ENCODE peak calls at places on chromosomes 11 and 22, in nine cellular contexts. W, H, I, Q, J, X, R, D and F are unnamed samples.

GRCh38 chr22:41382610-41383009 is 868 bp downstream of the TEF start:
- DNase-seq in I (no peak), W (no peak), Q (no peak), D (no peak), R (no peak), J (no peak), X (no peak), H (peak; percentile 60), F (no peak)

GRCh38 chr11:133082453-133082781 is 449.9 kb downstream of the OPCML start:
- DNase-seq in X (no peak), R (peak; percentile 84), W (no peak), D (no peak), J (no peak), H (peak; percentile 39), I (no peak), Q (no peak), F (peak; percentile 65)

GRCh38 chr11:120527111-120527748 is 15.7 kb downstream of the GRIK4 start:
- DNase-seq in D (no peak), R (peak; percentile 83), X (no peak), H (peak; percentile 98), W (no peak), Q (no peak), I (no peak), J (peak; percentile 29), F (no peak)

GRCh38 chr11:126072141-126072741 is 9.6 kb upstream of the CDON start:
- DNase-seq in I (no peak), D (no peak), W (no peak), X (no peak), R (no peak), Q (no peak), H (peak; percentile 53), J (no peak), F (no peak)

GRCh38 chr11:61480936-61481335 is 27.6 kb upstream of the LRRC10B start:
- DNase-seq in H (peak; percentile 92), D (no peak), W (no peak), R (no peak), X (no peak), Q (no peak), I (no peak), J (peak; percentile 72), F (no peak)

GRCh38 chr11:36467913-36468312 is 42.2 kb downstream of the TRAF6 start:
- DNase-seq in X (no peak), Q (no peak), W (no peak), R (no peak), D (no peak), J (no peak), H (no peak), I (no peak), F (no peak)

GRCh38 chr11:1435820-1436467 is 46.2 kb downstream of the BRSK2 start:
- DNase-seq in J (no peak), D (no peak), I (no peak), W (no peak), R (no peak), Q (no peak), X (no peak), H (peak; percentile 89), F (no peak)

GRCh38 chr11:84800755-84801346 is 826.3 kb downstream of the DLG2 start:
- DNase-seq in Q (peak; percentile 37), J (no peak), W (no peak), I (peak; percentile 10), H (peak; percentile 5), D (no peak), R (no peak), X (no peak), F (no peak)

GRCh38 chr22:46108564-46109473 is 41.5 kb upstream of the PPARA start:
- DNase-seq in X (peak; percentile 77), J (no peak), Q (no peak), I (no peak), R (no peak), W (no peak), D (no peak), H (peak; percentile 59), F (peak; percentile 78)

GRCh38 chr22:41672780-41673509 is 15.7 kb downstream of the SNU13 start:
- DNase-seq in H (no peak), X (no peak), Q (no peak), I (no peak), R (no peak), J (no peak), W (no peak), D (no peak), F (no peak)

GRCh38 chr11:15288801-15289342 is 174.1 kb downstream of the INSC start:
- DNase-seq in R (no peak), I (no peak), H (peak; percentile 69), Q (no peak), W (no peak), X (no peak), D (no peak), J (no peak), F (no peak)

GRCh38 chr11:124801014-124801413 is 808 bp upstream of the MSANTD2 start:
- DNase-seq in D (no peak), R (no peak), J (no peak), W (no peak), Q (no peak), H (peak; percentile 27), I (no peak), X (no peak), F (no peak)

GRCh38 chr11:109071712-109072524 is 350.1 kb upstream of the C11orf87 start:
- DNase-seq in X (no peak), R (no peak), D (no peak), I (no peak), H (no peak), Q (no peak), W (no peak), J (no peak), F (no peak)

GRCh38 chr11:99066609-99067008 is 45.9 kb downstream of the CNTN5 start:
- DNase-seq in D (no peak), R (no peak), Q (no peak), J (no peak), W (no peak), H (peak; percentile 92), I (no peak), X (no peak), F (no peak)

GRCh38 chr22:29625090-29625825 is 21.8 kb downstream of the NF2 start:
- DNase-seq in X (no peak), D (no peak), Q (peak; percentile 38), I (peak; percentile 45), R (no peak), H (peak; percentile 73), W (peak; percentile 66), J (peak; percentile 22), F (no peak)

GRCh38 chr22:27629908-27630733 is 171.4 kb downstream of the MN1 start:
- DNase-seq in Q (no peak), D (no peak), I (no peak), H (no peak), X (no peak), J (no peak), R (no peak), W (no peak), F (no peak)

GRCh38 chr22:45211848-45212247 is 28.8 kb downstream of the KIAA0930 start:
- DNase-seq in Q (no peak), D (no peak), J (no peak), W (peak; percentile 42), I (no peak), R (peak; percentile 56), H (no peak), X (peak; percentile 44), F (peak; percentile 36)

GRCh38 chr11:12182650-12183511 is 72.5 kb downstream of the MICAL2 start:
- DNase-seq in J (no peak), H (peak; percentile 69), Q (peak; percentile 94), R (peak; percentile 81), I (peak; percentile 92), D (no peak), X (no peak), W (no peak), F (no peak)

GRCh38 chr11:9755561-9755960 is 91.7 kb downstream of the SWAP70 start:
- DNase-seq in X (no peak), Q (no peak), J (no peak), D (no peak), W (no peak), R (no peak), I (no peak), H (no peak), F (no peak)

GRCh38 chr11:128790200-128790599 is 76.9 kb downstream of the KCNJ1 start:
- DNase-seq in D (no peak), J (peak; percentile 38), W (no peak), X (no peak), I (no peak), H (no peak), R (peak; percentile 89), Q (no peak), F (no peak)

GRCh38 chr11:91932151-91932821 is 292.3 kb upstream of the FAT3 start:
- DNase-seq in Q (no peak), D (no peak), H (peak; percentile 38), R (peak; percentile 59), J (no peak), X (no peak), W (no peak), I (peak; percentile 65), F (no peak)

GRCh38 chr22:23591203-23591791 is 11.2 kb upstream of the IGLL1 start:
- DNase-seq in X (peak; percentile 85), Q (peak; percentile 11), R (peak; percentile 77), I (no peak), J (peak; percentile 81), D (peak; percentile 47), H (peak; percentile 58), W (no peak), F (peak; percentile 67)

GRCh38 chr11:17459211-17459610 is 17.4 kb downstream of the ABCC8 start:
- DNase-seq in R (no peak), D (no peak), H (no peak), Q (no peak), W (no peak), X (no peak), I (no peak), J (no peak), F (no peak)

GRCh38 chr11:210122-210802 is 2.8 kb downstream of the RIC8A start:
- DNase-seq in I (peak; percentile 35), H (no peak), Q (no peak), W (no peak), R (peak; percentile 39), X (peak; percentile 21), J (no peak), D (no peak), F (no peak)

GRCh38 chr11:48019230-48019584 is 38.8 kb downstream of the PTPRJ start:
- DNase-seq in R (no peak), X (peak; percentile 33), J (no peak), D (no peak), Q (no peak), I (no peak), W (no peak), H (no peak), F (no peak)

GRCh38 chr11:69209936-69210659 is 54.4 kb downstream of the SMIM38 start:
- DNase-seq in W (peak; percentile 54), D (no peak), H (no peak), R (no peak), Q (no peak), I (no peak), X (peak; percentile 45), J (no peak), F (peak; percentile 34)

GRCh38 chr22:19940536-19941364 is 822 bp upstream of the COMT start:
- DNase-seq in W (no peak), J (no peak), H (no peak), I (no peak), X (peak; percentile 54), D (no peak), Q (no peak), R (peak; percentile 69), F (peak; percentile 45)

GRCh38 chr11:37830532-37830931 is 1232.5 kb upstream of the RAG2 start:
- DNase-seq in R (no peak), J (no peak), W (no peak), X (no peak), D (no peak), I (no peak), Q (no peak), H (no peak), F (no peak)

GRCh38 chr11:114479331-114479730 is 40.1 kb downstream of the REXO2 start:
- DNase-seq in I (no peak), D (no peak), J (no peak), W (no peak), X (no peak), Q (no peak), H (no peak), R (no peak), F (no peak)

GRCh38 chr22:21448627-21449416 is 18.4 kb upstream of the TMEM191C start:
- DNase-seq in R (peak; percentile 47), I (no peak), J (peak; percentile 0), H (no peak), Q (no peak), D (no peak), X (peak; percentile 37), W (peak; percentile 49), F (no peak)

GRCh38 chr22:29553391-29554224 is at the start of gene THOC5:
- DNase-seq in W (peak; percentile 92), R (peak; percentile 98), D (peak; percentile 74), Q (peak; percentile 86), H (peak; percentile 99), I (peak; percentile 93), J (peak; percentile 87), X (peak; percentile 92), F (peak; percentile 94)